ENCODE peak calls at places on chromosomes 1 and 21, in six cellular contexts. Y is A549, R is stomach, Q is K562, N is GM12878, D is transverse colon. J is an unnamed sample.

GRCh38 chr21:33478858-33479678 is 706 bp downstream of the TMEM50B start:
- DNase-seq in Y (peak), R (peak), Q (peak), N (no peak), D (peak), J (no peak)

GRCh38 chr1:1894354-1895049 is 3.6 kb upstream of the GNB1 start:
- DNase-seq in Y (no peak), R (peak), Q (no peak), N (no peak), D (peak), J (no peak)

GRCh38 chr1:40363721-40364120 is 9.8 kb upstream of the SMAP2 start:
- DNase-seq in Y (no peak), R (no peak), Q (no peak), N (no peak), D (no peak), J (no peak)

GRCh38 chr21:46057710-46058241 is 40.1 kb upstream of the COL6A2 start:
- DNase-seq in Y (no peak), R (peak), Q (no peak), N (no peak), D (no peak), J (no peak)

GRCh38 chr1:72915581-72915980 is 633.2 kb upstream of the NEGR1 start:
- DNase-seq in Y (no peak), R (no peak), Q (no peak), N (no peak), D (no peak), J (no peak)

GRCh38 chr1:177487481-177487880 is 316.7 kb downstream of the BRINP2 start:
- DNase-seq in Y (no peak), R (no peak), Q (no peak), N (no peak), D (no peak), J (no peak)

GRCh38 chr1:81876901-81877750 is 76.4 kb downstream of the ADGRL2 start:
- DNase-seq in Y (peak), R (no peak), Q (no peak), N (no peak), D (no peak), J (no peak)

GRCh38 chr21:32378956-32379355 is 13.9 kb downstream of the URB1 start:
- DNase-seq in Y (no peak), R (no peak), Q (no peak), N (no peak), D (no peak), J (no peak)

GRCh38 chr1:227070638-227071285 is 130.7 kb downstream of the COQ8A start:
- DNase-seq in Y (no peak), R (no peak), Q (no peak), N (no peak), D (no peak), J (no peak)

GRCh38 chr1:26993237-26994019 is at the start of gene TRNP1:
- DNase-seq in Y (peak), R (peak), Q (peak), N (no peak), D (peak), J (peak)

DNA sequence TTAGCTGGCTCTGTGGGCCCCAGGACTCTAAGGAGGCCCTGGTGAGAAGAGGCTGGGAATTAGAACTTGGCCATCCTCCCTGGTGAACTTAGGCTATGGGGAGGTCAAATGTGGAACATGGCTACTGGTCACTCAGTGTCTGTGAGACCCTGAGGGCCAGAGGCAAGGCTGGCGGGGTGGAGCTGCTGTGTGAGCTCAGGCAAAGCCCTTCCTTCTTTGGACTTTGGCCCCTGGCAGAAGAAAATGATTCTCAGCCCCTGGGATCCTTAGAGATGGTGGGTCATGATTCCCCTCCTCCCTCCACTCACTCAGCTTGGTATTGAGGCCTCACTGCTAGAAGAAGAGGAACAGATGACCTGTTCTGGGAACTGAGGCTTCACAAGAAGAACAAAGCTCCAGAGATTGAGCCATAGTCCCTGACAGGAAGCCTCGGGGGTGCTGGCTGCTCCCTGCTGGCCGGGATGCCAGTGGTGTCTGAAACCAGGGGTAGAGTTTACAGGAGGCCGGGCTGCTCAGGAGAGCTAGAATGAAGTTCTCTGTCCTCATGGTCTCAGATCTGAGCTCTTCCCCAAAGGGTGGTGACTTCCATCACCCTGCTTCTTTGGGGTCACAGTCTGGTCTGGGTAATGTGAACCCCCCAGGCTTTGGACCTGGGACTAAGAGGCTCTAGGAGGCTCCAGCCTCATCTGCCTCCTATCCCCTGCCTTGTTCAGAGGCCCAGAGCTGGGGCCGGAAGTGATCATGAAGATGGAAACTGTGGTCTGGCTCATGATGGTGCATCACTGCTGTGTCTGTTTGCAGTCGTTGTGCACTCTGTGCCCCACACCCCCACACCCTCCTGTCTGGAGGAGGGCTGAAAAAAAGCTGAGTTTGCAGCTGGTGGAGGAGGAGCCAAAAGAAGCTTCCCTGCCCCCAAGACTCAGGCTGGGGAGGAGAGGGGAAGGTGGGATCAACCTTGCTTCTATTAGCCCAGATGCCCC is 905 bp downstream of the BTBD19 start:
- DNase-seq in Y (peak), R (peak), Q (no peak), N (peak), D (peak), J (no peak)
- H3K4me3 ChIP-seq in Y (peak), R (peak), Q (peak), N (no peak), D (no peak), J (peak)

DNA sequence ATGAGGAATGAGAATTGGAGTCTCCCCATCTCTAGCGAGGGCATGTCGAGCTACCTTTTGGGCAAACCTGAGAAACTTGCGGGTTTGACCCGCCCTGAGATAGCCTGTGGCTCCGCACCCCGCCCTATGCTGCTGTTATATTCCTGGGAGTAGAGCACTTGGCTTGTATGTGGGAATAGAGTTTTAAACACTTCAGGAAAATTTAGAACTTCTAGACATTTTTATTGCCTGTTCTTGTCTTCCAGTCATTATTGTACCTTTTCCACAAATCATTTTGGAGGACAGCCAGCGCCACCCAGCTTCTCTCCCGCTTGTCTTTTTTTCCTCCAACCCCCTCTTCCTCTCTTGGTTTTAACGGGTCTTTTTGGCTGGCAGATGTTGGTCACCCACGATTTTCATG is 739 bp downstream of the GNPAT start:
- DNase-seq in Y (no peak), R (no peak), Q (peak), N (no peak), D (peak), J (no peak)
- TF ChIP-seq CTCF in Y (no peak), R (no peak), Q (peak), N (no peak), D (no peak), J (no peak)

GRCh38 chr1:229224308-229224707 is 46.6 kb upstream of the RAB4A start:
- DNase-seq in Y (no peak), R (no peak), Q (no peak), N (no peak), D (no peak), J (no peak)

GRCh38 chr1:229223498-229223897 is 47.4 kb upstream of the RAB4A start:
- DNase-seq in Y (no peak), R (peak), Q (no peak), N (no peak), D (no peak), J (no peak)

GRCh38 chr1:229227298-229227919 is 43.5 kb upstream of the RAB4A start:
- DNase-seq in Y (peak), R (peak), Q (peak), N (no peak), D (peak), J (peak)

GRCh38 chr1:229228522-229228921 is 42.4 kb upstream of the RAB4A start:
- DNase-seq in Y (no peak), R (no peak), Q (no peak), N (no peak), D (no peak), J (no peak)

GRCh38 chr1:229225331-229225782 is 45.6 kb upstream of the RAB4A start:
- DNase-seq in Y (no peak), R (no peak), Q (no peak), N (no peak), D (peak), J (no peak)
- TF ChIP-seq EP300 in Y (no peak), R (no peak), Q (no peak), N (no peak), D (no peak), J (no peak)

GRCh38 chr1:182955596-182956588 is 2.9 kb upstream of the SHCBP1L start:
- DNase-seq in Y (peak), R (no peak), Q (no peak), N (no peak), D (no peak), J (no peak)
- H3K4me3 ChIP-seq in Y (no peak), R (no peak), Q (no peak), N (no peak), D (no peak), J (no peak)

GRCh38 chr21:37341254-37341960 is 25.2 kb upstream of the DYRK1A start:
- DNase-seq in Y (no peak), R (no peak), Q (no peak), N (no peak), D (no peak), J (no peak)

GRCh38 chr21:37337179-37337578 is 29.4 kb upstream of the DYRK1A start:
- DNase-seq in Y (no peak), R (no peak), Q (no peak), N (no peak), D (no peak), J (no peak)

GRCh38 chr21:37339527-37339889 is 27.1 kb upstream of the DYRK1A start:
- DNase-seq in Y (no peak), R (no peak), Q (no peak), N (no peak), D (no peak), J (no peak)

GRCh38 chr21:37337831-37338230 is 28.7 kb upstream of the DYRK1A start:
- DNase-seq in Y (no peak), R (no peak), Q (no peak), N (no peak), D (no peak), J (no peak)

DNA sequence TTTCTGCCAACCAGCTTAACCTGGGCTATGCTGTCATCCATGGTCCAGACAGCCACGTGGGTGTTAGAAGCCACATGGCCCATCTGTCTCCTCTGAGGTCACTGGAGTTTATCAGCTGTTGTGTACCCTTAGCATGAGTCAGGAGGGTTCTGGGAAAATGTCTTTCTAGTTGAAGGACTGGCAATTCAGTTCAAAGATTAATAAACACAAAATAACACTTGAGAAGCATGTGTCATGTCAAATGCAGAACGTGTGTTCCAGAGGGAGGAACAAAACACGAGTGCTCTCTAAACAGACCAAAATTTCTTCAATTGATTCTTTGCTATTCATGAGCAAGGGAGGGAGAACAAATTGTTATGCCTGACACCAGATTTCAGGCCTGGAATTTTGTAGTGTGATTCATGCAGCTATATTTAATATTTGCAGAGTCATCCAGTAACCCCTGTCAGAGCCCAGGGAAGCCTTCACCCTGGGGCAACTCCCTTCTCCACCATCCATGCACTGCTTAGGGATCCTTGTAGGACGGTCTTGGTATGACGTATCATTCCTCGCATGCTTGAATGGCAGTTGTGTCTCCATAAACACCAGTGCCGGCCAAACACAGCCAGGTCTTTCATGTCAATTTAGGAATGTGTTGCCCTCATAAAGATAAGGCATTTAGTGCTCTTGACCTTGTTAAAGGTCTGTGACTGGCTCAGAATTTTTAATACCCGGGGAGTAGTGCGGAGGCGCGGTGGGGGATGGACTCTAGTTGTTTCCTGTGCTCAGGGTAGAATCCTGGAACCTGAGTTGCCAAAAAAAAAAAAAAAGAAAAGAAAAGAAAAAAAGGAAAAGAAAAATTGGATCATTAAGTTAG is 27.7 kb upstream of the DYRK1A start:
- DNase-seq in Y (peak), R (no peak), Q (peak), N (no peak), D (no peak), J (no peak)
- TF ChIP-seq CTCF in Y (no peak), R (no peak), Q (no peak), N (no peak), D (no peak), J (no peak)

GRCh38 chr1:91828007-91828321 is 58.0 kb downstream of the TGFBR3 start:
- DNase-seq in Y (no peak), R (no peak), Q (no peak), N (no peak), D (no peak), J (no peak)

GRCh38 chr1:91828583-91829281 is 57.2 kb downstream of the TGFBR3 start:
- DNase-seq in Y (no peak), R (no peak), Q (no peak), N (no peak), D (no peak), J (no peak)

GRCh38 chr1:91831132-91831930 is 54.6 kb downstream of the TGFBR3 start:
- DNase-seq in Y (no peak), R (no peak), Q (no peak), N (no peak), D (peak), J (peak)

GRCh38 chr1:91829293-91830153 is 56.4 kb downstream of the TGFBR3 start:
- DNase-seq in Y (no peak), R (no peak), Q (no peak), N (no peak), D (no peak), J (no peak)

GRCh38 chr1:91830242-91831131 is 55.5 kb downstream of the TGFBR3 start:
- DNase-seq in Y (peak), R (no peak), Q (no peak), N (no peak), D (peak), J (peak)
- TF ChIP-seq EP300 in Y (no peak), R (peak), Q (no peak), N (no peak), D (no peak), J (peak)

DNA sequence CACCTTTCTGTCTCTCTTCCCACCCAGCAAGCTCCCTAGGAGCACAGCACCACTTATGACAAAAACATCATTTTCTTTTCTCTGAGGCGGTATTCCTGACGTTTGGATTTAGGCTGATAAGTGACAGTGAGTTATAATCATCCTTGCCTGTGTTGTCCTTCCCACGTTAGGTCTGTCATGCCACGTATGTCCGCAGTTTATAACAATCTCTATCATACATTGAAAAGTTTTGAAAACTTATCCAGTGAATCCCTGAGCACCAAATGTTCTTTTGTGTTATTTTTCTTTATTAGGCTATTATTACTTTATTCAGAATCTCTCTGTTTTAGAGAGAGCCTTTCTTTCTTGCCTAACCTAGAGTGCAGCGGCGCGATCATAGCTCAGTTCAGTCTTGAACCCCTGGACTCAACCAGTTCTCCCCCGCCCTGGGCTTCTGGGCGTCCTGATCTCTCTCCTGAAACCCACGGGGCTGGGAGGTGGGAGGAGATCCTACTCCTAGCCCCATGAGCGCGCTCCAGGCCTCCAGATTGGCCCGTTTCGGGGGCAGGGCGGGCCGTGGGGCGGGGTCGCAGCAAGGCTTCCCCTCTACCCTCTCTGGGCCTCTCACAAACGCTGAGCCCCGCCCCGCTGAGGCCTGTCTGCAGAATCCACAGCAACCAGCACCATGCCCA is at the start of gene GSTM2:
- DNase-seq in Y (peak), R (peak), Q (peak), N (peak), D (peak), J (peak)
- H3K4me3 ChIP-seq in Y (no peak), R (peak), Q (peak), N (peak), D (peak), J (peak)

GRCh38 chr21:15976807-15977206 is 247.0 kb downstream of the USP25 start:
- DNase-seq in Y (peak), R (no peak), Q (no peak), N (no peak), D (no peak), J (no peak)
- TF ChIP-seq CTCF in Y (peak), R (no peak), Q (no peak), N (no peak), D (no peak), J (no peak)

J was measured in tibial nerve.